ENCODE peak calls at places on chromosome 9, in ten cellular contexts. M is fibroblast of lung, U is PC-9, R is mammary epithelial cell, H is GM23248, F is K562, A is Karpas-422, Z is IMR-90, D is neural progenitor cell, N is neuronal stem cell. Y is an unnamed sample.

GRCh38 chr9:34553511-34554021 is 30.8 kb upstream of the ENHO start:
- DNase-seq in M (no peak), U (no peak), R (no peak), H (no peak), F (no peak), A (no peak), Z (no peak), D (no peak), N (no peak), Y (no peak)

GRCh38 chr9:133524146-133524545 is 613 bp downstream of the MYMK start:
- DNase-seq in M (no peak), U (no peak), R (no peak), H (no peak), F (no peak), A (no peak), Z (no peak), D (no peak), N (no peak), Y (no peak)

GRCh38 chr9:136687721-136688223 is 515 bp upstream of the AGPAT2 start:
- DNase-seq in M (no peak), U (peak; percentile 87), R (no peak), H (peak; percentile 24), F (peak; percentile 71), A (peak; percentile 52), Z (no peak), D (no peak), N (no peak), Y (peak; percentile 11)

GRCh38 chr9:33082135-33082534 is 5.7 kb upstream of the SMU1 start:
- DNase-seq in M (no peak), U (no peak), R (no peak), H (no peak), F (no peak), A (no peak), Z (no peak), D (no peak), N (no peak), Y (peak; percentile 30)

GRCh38 chr9:124281934-124282351 is 24.2 kb downstream of the NEK6 start:
- DNase-seq in M (peak; percentile 87), U (no peak), R (no peak), H (no peak), F (no peak), A (no peak), Z (no peak), D (no peak), N (no peak), Y (no peak)

GRCh38 chr9:135252980-135253304 is 165.5 kb downstream of the OLFM1 start:
- DNase-seq in M (no peak), U (no peak), R (no peak), H (peak; percentile 15), F (no peak), A (no peak), Z (no peak), D (peak; percentile 29), N (no peak), Y (no peak)

GRCh38 chr9:113675475-113675941 is 200.6 kb upstream of the ZNF618 start:
- DNase-seq in M (peak; percentile 99), U (peak; percentile 15), R (peak; percentile 86), H (peak; percentile 99), F (no peak), A (no peak), Z (peak; percentile 100), D (no peak), N (no peak), Y (no peak)

GRCh38 chr9:132241840-132242620 is 80.2 kb downstream of the NTNG2 start:
- DNase-seq in M (no peak), U (no peak), R (no peak), H (no peak), F (peak; percentile 46), A (peak; percentile 75), Z (no peak), D (peak; percentile 61), N (no peak), Y (peak; percentile 62)

GRCh38 chr9:130682490-130683121 is 11.0 kb upstream of the EXOSC2 start:
- DNase-seq in M (peak; percentile 61), U (peak; percentile 83), R (peak; percentile 58), H (peak; percentile 92), F (peak; percentile 74), A (peak; percentile 86), Z (peak; percentile 67), D (peak; percentile 90), N (no peak), Y (peak; percentile 46)
- H2AFZ ChIP-seq in M (no peak overlapping the region), U (peak overlapping the region; percentile 96), R (peak overlapping the region; percentile 96), H (peak overlapping the region; percentile 83), F (peak overlapping the region; percentile 88), A (peak overlapping the region; percentile 57), Z (peak overlapping the region; percentile 96), D (no peak overlapping the region), N (peak overlapping the region; percentile 94), Y (peak overlapping the region; percentile 76)

GRCh38 chr9:16321461-16322119 is 548.9 kb downstream of the BNC2 start:
- DNase-seq in M (peak; percentile 77), U (no peak), R (peak; percentile 67), H (peak; percentile 84), F (no peak), A (no peak), Z (peak; percentile 61), D (peak; percentile 32), N (no peak), Y (no peak)
- H2AFZ ChIP-seq in M (no peak overlapping the region), U (no peak overlapping the region), R (peak overlapping the region; percentile 69), H (peak overlapping the region; percentile 73), F (no peak overlapping the region), A (no peak overlapping the region), Z (peak overlapping the region; percentile 81), D (no peak overlapping the region), N (no peak overlapping the region), Y (no peak overlapping the region)

GRCh38 chr9:27828908-27829307 is 255.6 kb upstream of the C9orf72 start:
- DNase-seq in M (no peak), U (no peak), R (no peak), H (no peak), F (no peak), A (no peak), Z (no peak), D (no peak), N (no peak), Y (no peak)
- H2AFZ ChIP-seq in M (no peak overlapping the region), U (no peak overlapping the region), R (no peak overlapping the region), H (no peak overlapping the region), F (no peak overlapping the region), A (no peak overlapping the region), Z (no peak overlapping the region), D (no peak overlapping the region), N (no peak overlapping the region), Y (no peak overlapping the region)

GRCh38 chr9:137696526-137696925 is 77.7 kb downstream of the EHMT1 start:
- DNase-seq in M (no peak), U (no peak), R (no peak), H (no peak), F (no peak), A (no peak), Z (no peak), D (no peak), N (no peak), Y (no peak)
- H2AFZ ChIP-seq in M (no peak overlapping the region), U (no peak overlapping the region), R (no peak overlapping the region), H (no peak overlapping the region), F (no peak overlapping the region), A (no peak overlapping the region), Z (no peak overlapping the region), D (no peak overlapping the region), N (no peak overlapping the region), Y (no peak overlapping the region)

GRCh38 chr9:97688654-97689053 is 8.5 kb downstream of the XPA start:
- DNase-seq in M (no peak), U (no peak), R (no peak), H (no peak), F (no peak), A (no peak), Z (no peak), D (no peak), N (no peak), Y (no peak)
- H2AFZ ChIP-seq in M (no peak overlapping the region), U (no peak overlapping the region), R (no peak overlapping the region), H (no peak overlapping the region), F (no peak overlapping the region), A (no peak overlapping the region), Z (no peak overlapping the region), D (no peak overlapping the region), N (no peak overlapping the region), Y (no peak overlapping the region)

GRCh38 chr9:28503573-28503972 is 930.3 kb upstream of the C9orf72 start:
- DNase-seq in M (no peak), U (no peak), R (no peak), H (peak; percentile 13), F (no peak), A (no peak), Z (no peak), D (no peak), N (no peak), Y (no peak)

GRCh38 chr9:28502189-28502588 is 928.9 kb upstream of the C9orf72 start:
- DNase-seq in M (no peak), U (no peak), R (no peak), H (no peak), F (no peak), A (no peak), Z (no peak), D (no peak), N (no peak), Y (no peak)
- H2AFZ ChIP-seq in M (no peak overlapping the region), U (no peak overlapping the region), R (no peak overlapping the region), H (no peak overlapping the region), F (no peak overlapping the region), A (no peak overlapping the region), Z (no peak overlapping the region), D (no peak overlapping the region), N (no peak overlapping the region), Y (no peak overlapping the region)